ENCODE peak calls at places on chromosomes 16 and 17, in seven cellular contexts. U is nephron progenitor cell; E is central memory CD8-positive, alpha-beta T cell; X is substantia nigra; J is nucleus accumbens; R is effector CD4-positive, alpha-beta T cell; Z is RPMI7951. M is an unnamed sample.

GRCh38 chr16:31064882-31065461 is 9.1 kb downstream of the ZNF668 start:
- DNase-seq in J (no peak), R (no peak), U (no peak), E (no peak), Z (peak; percentile 87), X (no peak), M (no peak)

GRCh38 chr17:83053021-83053778 is 26.2 kb upstream of the METRNL start:
- DNase-seq in X (no peak), J (no peak), R (no peak), Z (no peak), E (no peak), U (no peak), M (no peak)

GRCh38 chr16:8569650-8570338 is 20.5 kb downstream of the TMEM114 start:
- DNase-seq in X (no peak), J (no peak), R (no peak), U (peak; percentile 18), E (no peak), Z (no peak), M (no peak)

GRCh38 chr16:86019446-86020047 is 120.6 kb downstream of the IRF8 start:
- DNase-seq in X (no peak), J (no peak), U (peak; percentile 49), E (no peak), Z (no peak), R (no peak), M (no peak)

GRCh38 chr16:2954228-2954627 is 9.8 kb upstream of the KREMEN2 start:
- DNase-seq in R (no peak), Z (no peak), E (no peak), X (no peak), U (no peak), J (no peak), M (no peak)

GRCh38 chr17:80732268-80732667 is 187.6 kb downstream of the RPTOR start:
- DNase-seq in E (no peak), Z (peak; percentile 75), U (no peak), J (no peak), R (no peak), X (no peak), M (no peak)

GRCh38 chr17:61809816-61810392 is 53.4 kb downstream of the BRIP1 start:
- DNase-seq in J (no peak), X (no peak), Z (peak; percentile 42), R (no peak), E (no peak), U (no peak), M (no peak)

GRCh38 chr16:2226245-2226793 is 2.9 kb downstream of the E4F1 start:
- DNase-seq in Z (no peak), X (no peak), J (no peak), R (no peak), U (no peak), E (no peak), M (no peak)

GRCh38 chr17:61174310-61174709 is 225.3 kb upstream of the TBX2 start:
- DNase-seq in Z (no peak), J (no peak), X (no peak), U (no peak), R (no peak), E (no peak), M (no peak)

GRCh38 chr17:27533874-27534815 is 77.9 kb downstream of the KSR1 start:
- DNase-seq in X (no peak), Z (peak; percentile 43), E (no peak), J (no peak), U (no peak), R (no peak), M (no peak)

GRCh38 chr16:12092347-12092882 is 115.9 kb downstream of the SNX29 start:
- DNase-seq in X (no peak), Z (peak; percentile 89), J (no peak), U (no peak), R (no peak), E (no peak), M (peak; percentile 30)

GRCh38 chr17:46876353-46876887 is 25.0 kb downstream of the WNT9B start:
- DNase-seq in J (no peak), E (no peak), R (no peak), U (peak; percentile 17), X (no peak), Z (no peak), M (no peak)

GRCh38 chr16:21568502-21569189 is 30.7 kb upstream of the METTL9 start:
- DNase-seq in E (no peak), J (no peak), X (no peak), R (no peak), U (no peak), Z (no peak), M (no peak)

GRCh38 chr16:79372504-79373184 is 227.9 kb downstream of the MAF start:
- DNase-seq in J (no peak), Z (peak; percentile 88), E (no peak), U (no peak), X (no peak), R (no peak), M (no peak)